ENCODE peak calls at places on chromosomes 4 and X, in eight cellular contexts. K is suprapubic skin, W is Peyer's patch, H is IMR-90, S is right lobe of liver, B is H1, J is upper lobe of left lung, N is heart left ventricle. L is an unnamed sample.

GRCh38 chrX:111641969-111642368 is 39.0 kb upstream of the ALG13 start:
- DNase-seq in B (no peak), J (no peak), N (no peak), K (no peak), S (no peak), W (no peak), H (no peak), L (no peak)

GRCh38 chrX:9677098-9677739 is 88.4 kb downstream of the GPR143 start:
- DNase-seq in S (no peak), J (no peak), H (peak; percentile 64), N (peak; percentile 22), K (no peak), W (peak; percentile 52), B (no peak), L (peak; percentile 29)

GRCh38 chr4:103375278-103375677 is 177.1 kb upstream of the CENPE start:
- DNase-seq in W (no peak), H (peak; percentile 0), B (no peak), N (no peak), S (no peak), K (no peak), J (no peak), L (no peak)

GRCh38 chr4:155705664-155706063 is 39.0 kb downstream of the GUCY1A1 start:
- DNase-seq in W (no peak), S (no peak), B (no peak), J (no peak), N (no peak), K (no peak), H (peak; percentile 64), L (no peak)

GRCh38 chr4:160299177-160299576 is 1196.3 kb downstream of the RAPGEF2 start:
- DNase-seq in B (no peak), N (no peak), H (no peak), S (no peak), J (no peak), K (no peak), W (no peak), L (no peak)

GRCh38 chr4:19379318-19379717 is 872.4 kb upstream of the SLIT2 start:
- DNase-seq in K (no peak), W (no peak), H (no peak), N (no peak), J (no peak), B (no peak), S (no peak), L (no peak)

GRCh38 chr4:101345596-101346311 is 1.6 kb downstream of the PPP3CA start:
- DNase-seq in B (no peak), H (peak; percentile 39), J (peak; percentile 69), N (peak; percentile 68), W (peak; percentile 77), S (peak; percentile 60), K (peak; percentile 83), L (peak; percentile 68)

GRCh38 chr4:119746951-119747350 is 118.3 kb upstream of the PDE5A start:
- DNase-seq in W (no peak), J (no peak), N (no peak), H (peak; percentile 53), K (no peak), B (no peak), S (no peak), L (no peak)

GRCh38 chr4:147118523-147118922 is 172.9 kb upstream of the TTC29 start:
- DNase-seq in W (no peak), B (no peak), H (peak; percentile 75), S (no peak), K (no peak), J (no peak), N (no peak), L (peak; percentile 75)

GRCh38 chr4:138330531-138330930 is 88.4 kb upstream of the SLC7A11 start:
- DNase-seq in W (no peak), H (peak; percentile 27), J (no peak), S (no peak), B (no peak), K (no peak), N (no peak), L (no peak)
- TF ChIP-seq POLR2A in W (no peak), H (no peak), J (no peak), S (no peak), B (no peak), K (no peak), N (no peak), L (no peak)

DNA sequence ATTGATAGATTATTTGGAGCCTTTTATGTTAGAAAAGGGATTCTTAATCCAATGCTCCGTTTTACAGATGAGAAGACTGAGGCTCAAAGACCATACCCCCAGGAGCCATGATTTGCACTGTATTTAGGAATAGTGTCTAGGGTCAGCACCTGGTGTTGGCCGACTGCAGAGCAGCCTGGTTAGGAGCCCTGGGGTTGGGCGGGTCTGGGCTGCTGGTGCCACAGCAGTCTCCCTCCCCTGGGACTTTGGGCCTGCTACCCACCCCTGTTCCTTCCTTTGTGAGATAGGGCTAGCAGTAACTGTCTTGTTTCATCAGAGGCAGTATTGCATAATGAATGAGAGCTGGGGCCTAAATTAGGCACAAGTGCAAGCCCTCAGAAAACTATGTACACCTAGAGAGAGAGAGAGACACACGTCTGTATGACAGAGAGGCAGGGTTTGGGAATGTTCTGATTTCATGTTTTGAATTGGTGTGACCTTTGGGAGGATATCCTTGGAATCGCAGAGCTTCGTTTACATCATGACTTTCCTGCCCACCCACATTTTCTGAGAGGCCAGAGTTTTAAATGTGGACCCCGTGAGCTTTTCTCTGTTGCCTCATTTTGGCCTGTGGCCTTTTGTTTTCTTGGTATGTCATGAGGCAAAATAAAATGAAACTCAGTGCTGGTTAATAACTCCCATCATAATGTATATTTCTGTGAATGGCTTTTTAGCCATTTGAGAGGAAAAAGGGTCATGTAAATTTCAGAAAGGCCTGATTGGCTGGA is 111.8 kb downstream of the PTTG2 start:
- DNase-seq in S (peak; percentile 59), K (no peak), N (peak; percentile 52), W (no peak), B (no peak), H (peak; percentile 44), J (peak; percentile 34), L (no peak)
- H3K9me3 ChIP-seq in S (no peaks in the 10 kb centered on the region), K (no peaks in the 10 kb centered on the region), N (no peaks in the 10 kb centered on the region), W (no peaks in the 10 kb centered on the region), B (no peaks in the 10 kb centered on the region), H (no peaks in the 10 kb centered on the region), J (no peaks in the 10 kb centered on the region), L (no peaks in the 10 kb centered on the region)

GRCh38 chrX:13085533-13085932 is 41.1 kb upstream of the FAM9C start:
- DNase-seq in B (no peak), K (no peak), S (no peak), W (peak; percentile 81), J (no peak), H (no peak), N (no peak), L (no peak)
- TF ChIP-seq POLR2A in B (no peak), K (no peak), S (no peak), W (no peak), J (no peak), H (no peak), N (no peak), L (no peak)

GRCh38 chr4:77762531-77762930 is 56.6 kb downstream of the CNOT6L start:
- DNase-seq in J (no peak), N (no peak), H (no peak), K (no peak), W (no peak), B (no peak), S (no peak), L (no peak)
- H3K9me3 ChIP-seq in J (peaks cover 6% of the 10 kb centered on the region), N (peaks cover 31% of the 10 kb centered on the region), H (no peaks in the 10 kb centered on the region), K (peaks cover 11% of the 10 kb centered on the region), W (no peaks in the 10 kb centered on the region), B (peaks cover 8% of the 10 kb centered on the region), S (no peaks in the 10 kb centered on the region), L (peaks cover 15% of the 10 kb centered on the region)

GRCh38 chr4:8270418-8270771 is 841 bp downstream of the HTRA3 start:
- DNase-seq in H (no peak), W (no peak), S (no peak), B (no peak), K (no peak), N (no peak), J (no peak), L (no peak)
- TF ChIP-seq POLR2A in H (no peak), W (no peak), S (no peak), B (no peak), K (no peak), N (no peak), J (no peak), L (no peak)

GRCh38 chrX:144918936-144919335 is 328.4 kb upstream of the SPANXN1 start:
- DNase-seq in K (no peak), W (no peak), H (no peak), B (no peak), N (no peak), S (no peak), J (no peak), L (no peak)
- H3K9me3 ChIP-seq in K (no peaks in the 10 kb centered on the region), W (no peaks in the 10 kb centered on the region), H (peaks cover 3% of the 10 kb centered on the region), B (peaks cover 10% of the 10 kb centered on the region), N (no peaks in the 10 kb centered on the region), S (no peaks in the 10 kb centered on the region), J (no peaks in the 10 kb centered on the region), L (no peaks in the 10 kb centered on the region)